ENCODE peak calls at places on chromosome 1, in four cellular contexts. One of them, this sample, is unnamed.

GRCh38 chr1:179079113-179079761 is 2.6 kb upstream of the TOR3A start:
- DNase-seq in MM.1S: peak; percentile 89
- DNase-seq in A673: peak; percentile 86
- DNase-seq in GM23338: peak; percentile 89
- DNase-seq in this sample: peak; percentile 63

GRCh38 chr1:115426271-115426771 is 88.3 kb upstream of the NGF start:
- DNase-seq in MM.1S: no peak
- DNase-seq in A673: no peak
- DNase-seq in GM23338: no peak
- DNase-seq in this sample: peak; percentile 84

GRCh38 chr1:21932127-21932526 is 5.0 kb downstream of the HSPG2 start:
- DNase-seq in MM.1S: no peak
- DNase-seq in A673: no peak
- DNase-seq in GM23338: no peak
- DNase-seq in this sample: no peak

GRCh38 chr1:31576201-31576669 is at the start of gene TINAGL1:
- DNase-seq in MM.1S: no peak
- DNase-seq in A673: no peak
- DNase-seq in GM23338: peak; percentile 92
- DNase-seq in this sample: peak; percentile 89

GRCh38 chr1:212478467-212479025 is 45.8 kb downstream of the NENF start:
- DNase-seq in MM.1S: no peak
- DNase-seq in A673: no peak
- DNase-seq in GM23338: no peak
- DNase-seq in this sample: no peak

GRCh38 chr1:55375617-55376258 is 160.6 kb upstream of the USP24 start:
- DNase-seq in MM.1S: peak; percentile 53
- DNase-seq in A673: peak; percentile 61
- DNase-seq in GM23338: peak; percentile 75
- DNase-seq in this sample: no peak

GRCh38 chr1:88145752-88146151 is 538.3 kb upstream of the PKN2 start:
- DNase-seq in MM.1S: no peak
- DNase-seq in A673: no peak
- DNase-seq in GM23338: no peak
- DNase-seq in this sample: no peak

GRCh38 chr1:216310776-216311175 is 112.5 kb downstream of the USH2A start:
- DNase-seq in MM.1S: peak; percentile 39
- DNase-seq in A673: peak; percentile 81
- DNase-seq in GM23338: peak; percentile 90
- DNase-seq in this sample: no peak

GRCh38 chr1:58773406-58773840 is 10.4 kb downstream of the JUN start:
- DNase-seq in MM.1S: peak; percentile 88
- DNase-seq in A673: peak; percentile 53
- DNase-seq in GM23338: no peak
- DNase-seq in this sample: peak; percentile 37

GRCh38 chr1:156922986-156923564 is 2.6 kb downstream of the LRRC71 start:
- DNase-seq in MM.1S: no peak
- DNase-seq in A673: no peak
- DNase-seq in GM23338: no peak
- DNase-seq in this sample: peak; percentile 59
- TF ChIP-seq EZH2 in MM.1S: no peak
- TF ChIP-seq EZH2 in A673: peak; percentile 40
- TF ChIP-seq EZH2 in GM23338: peak; percentile 65
- TF ChIP-seq EZH2 in this sample: no peak

GRCh38 chr1:92790867-92791266 is 6.0 kb upstream of the EVI5 start:
- DNase-seq in MM.1S: no peak
- DNase-seq in A673: no peak
- DNase-seq in GM23338: no peak
- DNase-seq in this sample: no peak
- H3K27ac ChIP-seq in MM.1S: no peak overlapping the region
- H3K27ac ChIP-seq in A673: no peak overlapping the region
- H3K27ac ChIP-seq in GM23338: no peak overlapping the region
- H3K27ac ChIP-seq in this sample: no peak overlapping the region

GRCh38 chr1:78651247-78651646 is 1.6 kb downstream of the IFI44 start:
- DNase-seq in MM.1S: no peak
- DNase-seq in A673: peak; percentile 88
- DNase-seq in GM23338: no peak
- DNase-seq in this sample: no peak

GRCh38 chr1:78647238-78647637 is 2.4 kb upstream of the IFI44 start:
- DNase-seq in MM.1S: no peak
- DNase-seq in A673: no peak
- DNase-seq in GM23338: no peak
- DNase-seq in this sample: no peak

GRCh38 chr1:78649628-78650027 is at the start of gene IFI44:
- DNase-seq in MM.1S: peak; percentile 92
- DNase-seq in A673: peak; percentile 94
- DNase-seq in GM23338: no peak
- DNase-seq in this sample: no peak

GRCh38 chr1:78652019-78652560 is 2.5 kb downstream of the IFI44 start:
- DNase-seq in MM.1S: no peak
- DNase-seq in A673: no peak
- DNase-seq in GM23338: no peak
- DNase-seq in this sample: no peak

GRCh38 chr1:78650114-78650513 is 483 bp downstream of the IFI44 start:
- DNase-seq in MM.1S: no peak
- DNase-seq in A673: peak; percentile 64
- DNase-seq in GM23338: no peak
- DNase-seq in this sample: no peak
- H3K4me3 ChIP-seq in MM.1S: no peak overlapping the region
- H3K4me3 ChIP-seq in A673: peak overlapping the region; percentile 42
- H3K4me3 ChIP-seq in GM23338: no peak overlapping the region
- H3K4me3 ChIP-seq in this sample: no peak overlapping the region

GRCh38 chr1:151134396-151134795 is 12.0 kb downstream of the SEMA6C start:
- DNase-seq in MM.1S: no peak
- DNase-seq in A673: no peak
- DNase-seq in GM23338: no peak
- DNase-seq in this sample: no peak

GRCh38 chr1:151130837-151131586 is 15.4 kb downstream of the SEMA6C start:
- DNase-seq in MM.1S: no peak
- DNase-seq in A673: peak; percentile 71
- DNase-seq in GM23338: peak; percentile 99
- DNase-seq in this sample: peak; percentile 64

GRCh38 chr1:151133339-151133761 is 13.1 kb downstream of the SEMA6C start:
- DNase-seq in MM.1S: no peak
- DNase-seq in A673: no peak
- DNase-seq in GM23338: peak; percentile 71
- DNase-seq in this sample: no peak

GRCh38 chr1:151132676-151133338 is 13.6 kb downstream of the SEMA6C start:
- DNase-seq in MM.1S: no peak
- DNase-seq in A673: no peak
- DNase-seq in GM23338: peak; percentile 51
- DNase-seq in this sample: no peak

GRCh38 chr1:151131832-151132675 is 14.4 kb downstream of the SEMA6C start:
- DNase-seq in MM.1S: no peak
- DNase-seq in A673: no peak
- DNase-seq in GM23338: peak; percentile 69
- DNase-seq in this sample: no peak
- TF ChIP-seq EZH2 in MM.1S: no peak
- TF ChIP-seq EZH2 in A673: no peak
- TF ChIP-seq EZH2 in GM23338: no peak
- TF ChIP-seq EZH2 in this sample: no peak

GRCh38 chr1:181061891-181062777 is 26.4 kb upstream of the IER5 start:
- DNase-seq in MM.1S: peak; percentile 24
- DNase-seq in A673: no peak
- DNase-seq in GM23338: no peak
- DNase-seq in this sample: no peak
- H3K27ac ChIP-seq in MM.1S: peak overlapping the region; percentile 56
- H3K27ac ChIP-seq in A673: peak overlapping the region; percentile 8
- H3K27ac ChIP-seq in GM23338: no peak overlapping the region
- H3K27ac ChIP-seq in this sample: no peak overlapping the region

GRCh38 chr1:235882816-235883215 is 16.1 kb upstream of the LYST start:
- DNase-seq in MM.1S: no peak
- DNase-seq in A673: no peak
- DNase-seq in GM23338: no peak
- DNase-seq in this sample: no peak
- H3K4me3 ChIP-seq in MM.1S: no peak overlapping the region
- H3K4me3 ChIP-seq in A673: no peak overlapping the region
- H3K4me3 ChIP-seq in GM23338: no peak overlapping the region
- H3K4me3 ChIP-seq in this sample: peak overlapping the region; percentile 13

This sample was measured in PC-9.